ENCODE peak calls at places on chromosomes 2 and 18, in eight cellular contexts. K, O, I, W, B, Z, C and G are unnamed samples.

GRCh38 chr18:13982136-13982535 is 66.8 kb upstream of the MC2R start:
- DNase-seq in C (no peak), B (no peak), W (no peak), O (no peak), K (no peak), Z (no peak), I (no peak), G (no peak)

GRCh38 chr2:44836174-44836573 is 105.3 kb upstream of the SIX3 start:
- DNase-seq in W (no peak), B (no peak), K (no peak), Z (no peak), O (no peak), C (no peak), I (no peak), G (no peak)

GRCh38 chr2:226137201-226137811 is 662.3 kb downstream of the IRS1 start:
- DNase-seq in Z (no peak), K (no peak), I (no peak), C (no peak), B (no peak), W (no peak), O (peak), G (peak)

GRCh38 chr2:111990375-111990774 is 64.7 kb upstream of the TMEM87B start:
- DNase-seq in W (no peak), O (no peak), I (no peak), Z (no peak), K (no peak), B (no peak), C (no peak), G (no peak)

GRCh38 chr2:53438056-53438455 is 329.5 kb upstream of the CHAC2 start:
- DNase-seq in W (no peak), I (no peak), O (no peak), B (no peak), C (no peak), K (no peak), Z (no peak), G (no peak)

GRCh38 chr2:171083426-171083825 is 77.3 kb downstream of the TLK1 start:
- DNase-seq in K (no peak), I (no peak), W (no peak), C (no peak), B (no peak), O (no peak), Z (no peak), G (no peak)

GRCh38 chr2:20224716-20225293 is at the start of gene SDC1:
- DNase-seq in I (no peak), O (peak), W (no peak), C (no peak), K (peak), Z (peak), B (no peak), G (peak)

GRCh38 chr18:68262697-68263293 is 452.1 kb downstream of the TMX3 start:
- DNase-seq in Z (no peak), I (no peak), W (no peak), B (no peak), O (no peak), C (no peak), K (no peak), G (peak)

GRCh38 chr2:234203135-234203984 is 152.9 kb downstream of the SPP2 start:
- DNase-seq in O (no peak), Z (no peak), K (peak), W (no peak), I (no peak), B (no peak), C (no peak), G (peak)

GRCh38 chr2:220103596-220103995 is 476.2 kb downstream of the SLC4A3 start:
- DNase-seq in Z (no peak), W (no peak), C (no peak), I (no peak), O (no peak), B (no peak), K (no peak), G (no peak)

GRCh38 chr2:198408171-198408570 is 603.8 kb downstream of the PLCL1 start:
- DNase-seq in O (no peak), I (no peak), W (no peak), Z (no peak), K (no peak), B (no peak), C (no peak), G (no peak)

GRCh38 chr18:64966667-64967066 is 784.1 kb upstream of the CDH7 start:
- DNase-seq in K (no peak), O (no peak), C (no peak), B (no peak), Z (no peak), I (no peak), W (no peak), G (peak)

GRCh38 chr2:118046628-118047210 is 32.8 kb upstream of the CCDC93 start:
- DNase-seq in Z (no peak), I (no peak), B (no peak), C (no peak), O (no peak), K (no peak), W (no peak), G (peak)

DNA sequence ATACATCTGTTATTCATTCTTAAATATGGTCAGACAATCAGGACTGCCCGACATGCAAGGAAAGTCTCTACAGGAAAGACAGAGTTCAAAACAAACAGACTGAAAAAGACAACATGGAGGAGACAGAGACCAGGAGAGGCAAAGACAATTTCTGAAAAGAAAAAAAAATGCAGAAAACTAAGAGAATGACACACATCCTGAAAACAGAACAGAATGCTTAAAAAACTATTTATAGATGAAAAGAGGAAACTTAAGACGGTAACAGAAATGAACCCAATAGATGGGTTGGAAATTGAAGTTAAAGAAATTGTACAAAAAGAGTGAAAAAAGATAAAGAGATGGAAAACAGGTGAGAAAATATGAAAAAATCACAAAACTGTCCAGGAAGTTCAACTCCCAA is 95.7 kb downstream of the BCL2 start:
- DNase-seq in Z (no peak), O (no peak), K (no peak), C (no peak), W (no peak), B (no peak), I (no peak), G (no peak)
- H3K27ac ChIP-seq in Z (no peak), O (no peak), K (no peak), C (no peak), W (no peak), B (peak), I (peak), G (no peak)

GRCh38 chr2:109659356-109660045 is 45.3 kb downstream of the SOWAHC start:
- DNase-seq in W (no peak), Z (no peak), I (no peak), O (no peak), K (no peak), B (no peak), C (no peak), G (no peak)

GRCh38 chr2:109655287-109655686 is 41.1 kb downstream of the SOWAHC start:
- DNase-seq in I (no peak), K (no peak), Z (no peak), O (no peak), C (no peak), B (no peak), W (no peak), G (no peak)

GRCh38 chr2:109660046-109660860 is 46.1 kb downstream of the SOWAHC start:
- DNase-seq in C (no peak), B (no peak), I (no peak), W (no peak), K (no peak), Z (no peak), O (no peak), G (no peak)

GRCh38 chr2:109649736-109650695 is 35.9 kb downstream of the SOWAHC start:
- DNase-seq in K (no peak), O (no peak), B (no peak), C (no peak), W (no peak), I (no peak), Z (no peak), G (peak)

DNA sequence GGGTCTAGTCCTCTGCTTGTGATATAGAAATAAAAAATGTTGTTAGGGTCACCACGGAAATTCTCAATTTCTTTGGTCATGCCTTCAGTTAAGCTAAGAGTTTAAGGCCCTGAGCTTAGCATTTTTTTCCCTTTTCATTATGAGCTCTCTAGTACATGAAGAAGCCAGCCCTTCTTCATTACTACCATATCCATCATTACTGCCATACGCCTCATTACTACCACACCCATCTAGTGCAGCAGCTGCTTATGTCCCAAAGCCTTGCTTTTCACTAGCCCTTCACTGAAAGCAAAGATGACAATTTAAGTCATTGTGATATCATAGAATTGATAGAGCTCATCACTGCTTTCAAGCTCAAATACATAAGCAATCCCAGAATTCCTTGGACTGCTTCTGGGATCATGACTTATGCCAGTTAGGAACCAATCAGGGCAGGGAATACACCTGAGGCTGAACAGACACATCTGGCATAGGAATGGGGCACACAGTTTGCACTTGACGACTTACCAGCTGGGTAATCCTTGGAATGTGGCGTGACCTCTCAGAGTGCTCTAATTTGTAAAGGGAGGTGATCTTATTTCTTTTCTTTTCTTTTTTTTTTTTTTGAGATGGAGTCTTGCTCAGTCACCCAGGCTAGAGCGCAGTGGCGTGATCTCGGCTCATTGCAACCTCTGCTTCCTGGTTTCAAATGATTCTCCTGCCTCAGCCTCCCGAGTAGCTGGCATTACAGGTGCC is 40.3 kb downstream of the SOWAHC start:
- DNase-seq in C (no peak), K (no peak), I (no peak), O (no peak), W (no peak), Z (no peak), B (no peak), G (no peak)
- H3K27ac ChIP-seq in C (no peak), K (no peak), I (no peak), O (no peak), W (no peak), Z (no peak), B (no peak), G (no peak)

GRCh38 chr2:102356381-102356712 is 751 bp downstream of the IL18R1 start:
- DNase-seq in B (no peak), C (no peak), O (no peak), K (no peak), W (no peak), I (no peak), Z (no peak), G (no peak)

GRCh38 chr2:102356741-102357140 is 1.1 kb downstream of the IL18R1 start:
- DNase-seq in W (no peak), O (no peak), K (no peak), I (no peak), C (no peak), Z (no peak), B (no peak), G (no peak)

GRCh38 chr2:102358496-102358895 is 2.9 kb downstream of the IL18R1 start:
- DNase-seq in O (no peak), Z (no peak), B (no peak), W (no peak), I (no peak), K (no peak), C (no peak), G (no peak)

GRCh38 chr2:102359527-102359926 is 3.9 kb downstream of the IL18R1 start:
- DNase-seq in Z (no peak), B (no peak), I (no peak), W (no peak), K (no peak), C (no peak), O (no peak), G (peak)

DNA sequence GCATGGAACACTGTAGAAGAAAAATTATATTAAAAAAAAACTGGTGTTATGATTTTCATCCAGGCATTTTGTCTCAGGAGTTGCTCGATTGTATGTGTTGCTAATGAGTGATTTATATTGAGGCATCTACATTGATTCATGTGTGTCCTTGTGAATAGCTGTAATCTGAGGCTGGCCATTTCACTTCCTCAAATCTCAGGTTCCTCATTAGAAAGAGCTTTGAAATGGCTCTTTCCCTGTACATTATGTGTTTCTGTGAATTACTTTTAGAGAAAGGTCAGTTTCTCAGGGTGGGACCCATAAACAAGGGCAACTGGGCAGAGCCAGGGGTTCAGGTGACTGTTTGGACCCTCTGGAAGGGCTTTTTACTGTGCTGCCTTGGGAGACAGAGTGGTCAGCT is 2.4 kb downstream of the IL18R1 start:
- DNase-seq in Z (no peak), O (no peak), C (no peak), I (no peak), B (no peak), W (no peak), K (no peak), G (no peak)
- H3K27ac ChIP-seq in Z (no peak), O (no peak), C (no peak), I (no peak), B (no peak), W (no peak), K (no peak), G (no peak)

GRCh38 chr2:68203587-68203986 is 45.9 kb downstream of the PNO1 start:
- DNase-seq in B (no peak), K (no peak), I (no peak), Z (no peak), C (no peak), O (no peak), W (no peak), G (no peak)

GRCh38 chr2:68196120-68196716 is 38.5 kb downstream of the PNO1 start:
- DNase-seq in C (no peak), B (peak), Z (no peak), I (peak), W (peak), K (no peak), O (no peak), G (peak)

GRCh38 chr2:68195096-68195495 is 37.4 kb downstream of the PNO1 start:
- DNase-seq in I (no peak), W (no peak), C (no peak), B (no peak), Z (no peak), K (no peak), O (no peak), G (no peak)

GRCh38 chr2:68200157-68200787 is 42.6 kb downstream of the PNO1 start:
- DNase-seq in K (no peak), C (no peak), Z (no peak), O (no peak), B (no peak), I (no peak), W (no peak), G (no peak)
- H3K27ac ChIP-seq in K (no peak), C (no peak), Z (no peak), O (no peak), B (no peak), I (no peak), W (no peak), G (no peak)

DNA sequence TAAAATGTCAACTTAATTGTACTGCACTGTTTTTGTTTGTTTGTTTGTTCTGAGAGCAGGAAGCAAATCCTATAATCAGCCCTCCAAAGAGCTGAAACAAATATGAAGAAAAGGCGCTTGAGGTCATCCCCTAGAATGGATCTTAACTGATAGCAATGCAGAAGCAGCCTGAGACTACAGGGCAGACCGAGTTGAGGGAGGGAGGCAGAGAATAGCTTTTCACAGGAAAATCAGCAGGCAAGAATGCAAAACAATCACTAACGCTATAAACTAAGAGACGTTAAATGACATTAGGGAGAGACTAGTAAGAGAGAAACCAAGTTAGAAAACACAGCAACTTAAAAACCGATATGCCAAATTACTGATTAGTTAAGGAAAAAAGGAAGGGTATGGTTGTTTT is 37.2 kb downstream of the GALNT1 start:
- DNase-seq in I (no peak), W (no peak), Z (no peak), O (no peak), C (no peak), B (no peak), K (no peak), G (no peak)
- H3K27ac ChIP-seq in I (no peak), W (no peak), Z (no peak), O (peak), C (no peak), B (no peak), K (no peak), G (no peak)

DNA sequence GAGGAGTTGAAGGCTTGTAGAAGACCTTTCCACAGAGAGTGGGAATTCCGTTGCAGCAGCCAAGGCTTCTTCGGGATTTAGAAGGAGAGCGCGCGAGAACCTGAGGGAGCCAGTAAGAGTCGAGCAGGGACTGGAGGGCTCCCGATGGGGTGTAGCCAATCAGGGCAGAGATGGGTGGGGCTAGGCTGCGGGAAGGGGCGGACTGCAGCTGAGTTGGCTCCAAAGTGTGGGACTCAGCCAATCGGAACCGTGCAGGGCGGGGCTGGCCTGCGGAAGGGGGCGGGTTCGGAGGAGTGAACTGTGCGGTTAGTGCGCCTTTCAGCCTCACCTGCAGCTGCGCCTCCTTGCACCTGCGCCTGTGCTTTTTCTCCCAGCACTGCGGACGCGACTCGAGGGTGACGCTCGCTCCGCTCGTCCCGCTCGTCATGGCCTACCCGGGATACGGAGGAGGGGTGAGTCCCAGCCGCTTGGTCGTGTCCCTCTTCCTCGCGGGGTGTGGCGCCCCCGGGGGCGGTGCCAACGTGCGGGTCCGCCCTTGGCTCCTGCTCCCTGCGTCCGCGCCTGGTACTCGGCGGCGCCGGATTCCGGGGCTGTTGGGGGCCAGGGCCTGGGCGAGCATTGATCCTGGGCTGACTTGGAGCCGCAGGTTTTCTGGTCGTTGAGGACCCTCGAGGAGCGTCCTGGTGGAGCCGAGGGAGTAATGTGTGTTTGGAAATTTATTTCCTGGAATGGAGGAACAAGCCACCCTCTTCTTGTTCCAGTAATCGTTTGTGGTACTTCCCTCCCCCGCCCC is at the start of gene GCA:
- DNase-seq in O (peak), I (peak), B (peak), W (peak), K (peak), Z (peak), C (peak), G (peak)
- H3K27ac ChIP-seq in O (peak), I (peak), B (peak), W (peak), K (peak), Z (no peak), C (peak), G (no peak)